ENCODE peak calls at places on chromosomes 5 and 9, in five cellular contexts. One of them, this sample, is unnamed.

GRCh38 chr9:84368593-84368992 is 28.0 kb upstream of the SLC28A3 start:
- DNase-seq in activated CD8-positive, alpha-beta memory T cell treated with anti-CD3 and anti-CD28 coated beads for 24 hours: no peak
- DNase-seq in HCEC 1CT: no peak
- DNase-seq in lung microvascular endothelial cell: no peak
- DNase-seq in activated naive CD4-positive, alpha-beta T cell treated with anti-CD3 and anti-CD28 coated beads for 36 hours: no peak
- DNase-seq in this sample: no peak

GRCh38 chr9:35605336-35606137 is 475 bp downstream of the TESK1 start:
- DNase-seq in activated naive CD4-positive, alpha-beta T cell treated with anti-CD3 and anti-CD28 coated beads for 36 hours: peak
- DNase-seq in HCEC 1CT: peak
- DNase-seq in activated CD8-positive, alpha-beta memory T cell treated with anti-CD3 and anti-CD28 coated beads for 24 hours: peak
- DNase-seq in lung microvascular endothelial cell: peak
- DNase-seq in this sample: no peak

GRCh38 chr5:38420691-38421395 is 135.6 kb downstream of the LIFR start:
- DNase-seq in activated CD8-positive, alpha-beta memory T cell treated with anti-CD3 and anti-CD28 coated beads for 24 hours: no peak
- DNase-seq in lung microvascular endothelial cell: peak
- DNase-seq in activated naive CD4-positive, alpha-beta T cell treated with anti-CD3 and anti-CD28 coated beads for 36 hours: peak
- DNase-seq in HCEC 1CT: peak
- DNase-seq in this sample: peak

GRCh38 chr5:150505041-150505511 is 2.9 kb upstream of the NDST1 start:
- DNase-seq in activated CD8-positive, alpha-beta memory T cell treated with anti-CD3 and anti-CD28 coated beads for 24 hours: no peak
- DNase-seq in lung microvascular endothelial cell: no peak
- DNase-seq in activated naive CD4-positive, alpha-beta T cell treated with anti-CD3 and anti-CD28 coated beads for 36 hours: no peak
- DNase-seq in HCEC 1CT: no peak
- DNase-seq in this sample: no peak

GRCh38 chr5:14156611-14157493 is 13.7 kb downstream of the TRIO start:
- DNase-seq in lung microvascular endothelial cell: peak
- DNase-seq in activated naive CD4-positive, alpha-beta T cell treated with anti-CD3 and anti-CD28 coated beads for 36 hours: no peak
- DNase-seq in HCEC 1CT: peak
- DNase-seq in activated CD8-positive, alpha-beta memory T cell treated with anti-CD3 and anti-CD28 coated beads for 24 hours: no peak
- DNase-seq in this sample: no peak

GRCh38 chr9:27150758-27151431 is 41.9 kb downstream of the TEK start:
- DNase-seq in activated CD8-positive, alpha-beta memory T cell treated with anti-CD3 and anti-CD28 coated beads for 24 hours: no peak
- DNase-seq in lung microvascular endothelial cell: peak
- DNase-seq in HCEC 1CT: peak
- DNase-seq in activated naive CD4-positive, alpha-beta T cell treated with anti-CD3 and anti-CD28 coated beads for 36 hours: no peak
- DNase-seq in this sample: no peak

GRCh38 chr5:180391276-180391675 is 38.1 kb upstream of the GFPT2 start:
- DNase-seq in activated CD8-positive, alpha-beta memory T cell treated with anti-CD3 and anti-CD28 coated beads for 24 hours: no peak
- DNase-seq in lung microvascular endothelial cell: no peak
- DNase-seq in activated naive CD4-positive, alpha-beta T cell treated with anti-CD3 and anti-CD28 coated beads for 36 hours: no peak
- DNase-seq in HCEC 1CT: no peak
- DNase-seq in this sample: no peak

GRCh38 chr9:95030344-95030743 is 287.2 kb downstream of the FANCC start:
- DNase-seq in activated CD8-positive, alpha-beta memory T cell treated with anti-CD3 and anti-CD28 coated beads for 24 hours: no peak
- DNase-seq in HCEC 1CT: no peak
- DNase-seq in activated naive CD4-positive, alpha-beta T cell treated with anti-CD3 and anti-CD28 coated beads for 36 hours: no peak
- DNase-seq in lung microvascular endothelial cell: no peak
- DNase-seq in this sample: no peak

GRCh38 chr5:57383093-57383861 is 99.3 kb downstream of the ACTBL2 start:
- DNase-seq in HCEC 1CT: peak
- DNase-seq in activated naive CD4-positive, alpha-beta T cell treated with anti-CD3 and anti-CD28 coated beads for 36 hours: peak
- DNase-seq in lung microvascular endothelial cell: peak
- DNase-seq in activated CD8-positive, alpha-beta memory T cell treated with anti-CD3 and anti-CD28 coated beads for 24 hours: no peak
- DNase-seq in this sample: peak

GRCh38 chr9:100670719-100671118 is 92.8 kb downstream of the CAVIN4 start:
- DNase-seq in activated naive CD4-positive, alpha-beta T cell treated with anti-CD3 and anti-CD28 coated beads for 36 hours: no peak
- DNase-seq in activated CD8-positive, alpha-beta memory T cell treated with anti-CD3 and anti-CD28 coated beads for 24 hours: no peak
- DNase-seq in HCEC 1CT: no peak
- DNase-seq in lung microvascular endothelial cell: no peak
- DNase-seq in this sample: no peak

GRCh38 chr5:179841621-179842020 is 17.0 kb downstream of the MRNIP start:
- DNase-seq in HCEC 1CT: no peak
- DNase-seq in activated CD8-positive, alpha-beta memory T cell treated with anti-CD3 and anti-CD28 coated beads for 24 hours: no peak
- DNase-seq in lung microvascular endothelial cell: no peak
- DNase-seq in activated naive CD4-positive, alpha-beta T cell treated with anti-CD3 and anti-CD28 coated beads for 36 hours: no peak
- DNase-seq in this sample: no peak

GRCh38 chr9:27572566-27572917 is 739 bp downstream of the C9orf72 start:
- DNase-seq in activated naive CD4-positive, alpha-beta T cell treated with anti-CD3 and anti-CD28 coated beads for 36 hours: peak
- DNase-seq in HCEC 1CT: peak
- DNase-seq in activated CD8-positive, alpha-beta memory T cell treated with anti-CD3 and anti-CD28 coated beads for 24 hours: no peak
- DNase-seq in lung microvascular endothelial cell: peak
- DNase-seq in this sample: no peak

GRCh38 chr5:139148986-139149385 is 49.2 kb downstream of the SIL1 start:
- DNase-seq in activated CD8-positive, alpha-beta memory T cell treated with anti-CD3 and anti-CD28 coated beads for 24 hours: no peak
- DNase-seq in activated naive CD4-positive, alpha-beta T cell treated with anti-CD3 and anti-CD28 coated beads for 36 hours: no peak
- DNase-seq in HCEC 1CT: no peak
- DNase-seq in lung microvascular endothelial cell: no peak
- DNase-seq in this sample: no peak

This sample was measured in glomerular endothelial cell.